ENCODE peak calls at places on chromosomes 13 and 19, in ten cellular contexts. L, W, O, N, Z, T, H, U, X and J are unnamed samples.
A peak's percentile ranks its signal among the peaks of the same experiment; 100 is the strongest.

GRCh38 chr19:44587863-44588752 is 25.3 kb upstream of the IGSF23 start:
- DNase-seq in L (peak; percentile 81), W (no peak), O (no peak), N (no peak), Z (peak; percentile 82), T (peak; percentile 55), H (no peak), U (peak; percentile 93), X (no peak), J (peak; percentile 77)

GRCh38 chr19:31066385-31066784 is 282.9 kb downstream of the TSHZ3 start:
- DNase-seq in L (peak; percentile 92), W (no peak), O (no peak), N (no peak), Z (no peak), T (peak; percentile 28), H (no peak), U (peak; percentile 66), X (no peak), J (no peak)

GRCh38 chr19:11324079-11324661 is 15.3 kb downstream of the RAB3D start:
- DNase-seq in L (peak; percentile 94), W (no peak), O (peak; percentile 65), N (peak; percentile 46), Z (peak; percentile 100), T (peak; percentile 81), H (peak; percentile 71), U (peak; percentile 88), X (no peak), J (peak; percentile 70)

GRCh38 chr19:43678512-43678911 is 8.5 kb upstream of the PLAUR start:
- DNase-seq in L (no peak), W (no peak), O (no peak), N (no peak), Z (no peak), T (no peak), H (no peak), U (no peak), X (no peak), J (no peak)

GRCh38 chr19:8004723-8005513 is 523 bp downstream of the ELAVL1 start:
- DNase-seq in L (no peak), W (peak; percentile 9), O (no peak), N (no peak), Z (peak; percentile 58), T (peak; percentile 59), H (no peak), U (peak; percentile 12), X (no peak), J (peak; percentile 11)

GRCh38 chr13:94177041-94177440 is 302.4 kb downstream of the DCT start:
- DNase-seq in L (no peak), W (no peak), O (no peak), N (no peak), Z (no peak), T (no peak), H (no peak), U (no peak), X (no peak), J (no peak)

GRCh38 chr19:17933414-17934129 is 757 bp downstream of the CCDC124 start:
- DNase-seq in L (peak; percentile 67), W (no peak), O (no peak), N (no peak), Z (no peak), T (peak; percentile 23), H (no peak), U (no peak), X (no peak), J (no peak)

GRCh38 chr13:36297259-36297599 is 385 bp downstream of the CCDC169 start:
- DNase-seq in L (peak; percentile 28), W (no peak), O (no peak), N (no peak), Z (peak; percentile 59), T (no peak), H (no peak), U (peak; percentile 48), X (no peak), J (no peak)

GRCh38 chr19:47005873-47006272 is 13.8 kb upstream of the NPAS1 start:
- DNase-seq in L (no peak), W (no peak), O (no peak), N (no peak), Z (peak; percentile 73), T (no peak), H (no peak), U (no peak), X (no peak), J (no peak)

GRCh38 chr13:30572859-30573275 is 44.9 kb upstream of the USPL1 start:
- DNase-seq in L (peak; percentile 23), W (no peak), O (peak; percentile 17), N (no peak), Z (peak; percentile 75), T (peak; percentile 34), H (peak; percentile 28), U (peak; percentile 80), X (no peak), J (peak; percentile 77)

GRCh38 chr13:109243311-109243951 is 543.0 kb downstream of the IRS2 start:
- DNase-seq in L (peak; percentile 80), W (no peak), O (peak; percentile 18), N (no peak), Z (no peak), T (peak; percentile 31), H (no peak), U (peak; percentile 94), X (no peak), J (peak; percentile 78)

GRCh38 chr13:45695198-45695730 is 6.9 kb upstream of the CBY2 start:
- DNase-seq in L (no peak), W (no peak), O (no peak), N (no peak), Z (peak; percentile 81), T (no peak), H (peak; percentile 68), U (no peak), X (no peak), J (no peak)

GRCh38 chr19:6041991-6042421 is 64.1 kb upstream of the RANBP3 start:
- DNase-seq in L (no peak), W (no peak), O (no peak), N (no peak), Z (no peak), T (no peak), H (no peak), U (no peak), X (no peak), J (no peak)

GRCh38 chr19:46180701-46181385 is 32.8 kb downstream of the IGFL2 start:
- DNase-seq in L (peak; percentile 63), W (no peak), O (no peak), N (no peak), Z (no peak), T (no peak), H (no peak), U (peak; percentile 72), X (no peak), J (peak; percentile 20)

DNA sequence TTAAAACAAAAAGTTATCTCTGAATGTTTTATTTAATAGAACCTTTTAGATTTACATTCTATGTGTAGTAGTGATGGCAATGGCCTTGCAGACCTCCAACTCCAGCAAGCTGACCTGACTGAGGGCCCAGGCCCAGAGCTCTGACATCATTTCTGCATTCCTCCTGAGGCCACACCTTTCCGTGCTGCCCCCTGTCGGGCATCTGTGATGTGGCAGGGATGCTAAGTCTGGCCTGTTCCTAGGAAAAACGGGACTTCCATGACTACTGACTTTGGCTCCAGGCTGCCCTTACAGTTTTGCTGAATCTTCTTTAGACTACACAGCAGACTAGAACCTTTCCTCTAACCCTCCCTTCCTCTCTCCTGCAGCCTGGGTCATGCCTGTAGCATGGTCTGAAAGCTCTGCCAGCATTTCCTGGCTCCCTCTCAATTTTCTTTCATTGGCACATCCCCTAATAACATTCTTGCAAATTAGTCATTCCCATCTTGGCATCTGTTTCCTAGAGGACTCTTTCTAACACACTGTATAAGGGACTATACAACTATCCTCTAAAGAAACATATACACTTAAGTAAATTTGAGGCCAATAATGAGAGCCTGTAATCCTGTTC is 249.0 kb downstream of the GPC5 start:
- DNase-seq in L (peak; percentile 21), W (peak; percentile 14), O (peak; percentile 10), N (no peak), Z (peak; percentile 34), T (peak; percentile 13), H (no peak), U (peak; percentile 56), X (no peak), J (no peak)
- TF ChIP-seq CTCF in L (peak; percentile 26), W (peak; percentile 58), O (no peak), N (no peak), Z (peak; percentile 79), T (peak; percentile 44), H (peak; percentile 45), U (peak; percentile 61), X (no peak), J (peak; percentile 17)

GRCh38 chr13:41196620-41197019 is 2.3 kb upstream of the KBTBD7 start:
- DNase-seq in L (no peak), W (no peak), O (no peak), N (no peak), Z (peak; percentile 48), T (no peak), H (no peak), U (no peak), X (no peak), J (no peak)
- TF ChIP-seq CTCF in L (peak; percentile 18), W (peak; percentile 18), O (no peak), N (no peak), Z (peak; percentile 47), T (no peak), H (peak; percentile 35), U (peak; percentile 36), X (peak; percentile 30), J (no peak)

GRCh38 chr13:111068009-111068350 is 47.1 kb upstream of the ARHGEF7 start:
- DNase-seq in L (no peak), W (no peak), O (no peak), N (no peak), Z (no peak), T (no peak), H (no peak), U (no peak), X (no peak), J (no peak)
- TF ChIP-seq CTCF in L (peak; percentile 68), W (peak; percentile 38), O (no peak), N (no peak), Z (no peak), T (no peak), H (no peak), U (no peak), X (no peak), J (no peak)

GRCh38 chr19:2275588-2276428 is 6.2 kb downstream of the PEAK3 start:
- DNase-seq in L (no peak), W (no peak), O (no peak), N (no peak), Z (no peak), T (no peak), H (no peak), U (no peak), X (no peak), J (no peak)

GRCh38 chr19:2276429-2276989 is 5.5 kb downstream of the PEAK3 start:
- DNase-seq in L (no peak), W (no peak), O (no peak), N (no peak), Z (no peak), T (no peak), H (no peak), U (no peak), X (no peak), J (no peak)

GRCh38 chr19:2274185-2274711 is 7.7 kb downstream of the PEAK3 start:
- DNase-seq in L (no peak), W (no peak), O (no peak), N (no peak), Z (no peak), T (no peak), H (no peak), U (no peak), X (no peak), J (no peak)

GRCh38 chr19:2273356-2274184 is 8.4 kb downstream of the PEAK3 start:
- DNase-seq in L (peak; percentile 82), W (peak; percentile 94), O (peak; percentile 81), N (peak; percentile 61), Z (peak; percentile 92), T (peak; percentile 85), H (peak; percentile 65), U (peak; percentile 54), X (peak; percentile 71), J (peak; percentile 51)

GRCh38 chr19:2274937-2275535 is 6.9 kb downstream of the PEAK3 start:
- DNase-seq in L (peak; percentile 48), W (peak; percentile 66), O (peak; percentile 66), N (no peak), Z (peak; percentile 73), T (peak; percentile 78), H (no peak), U (peak; percentile 53), X (peak; percentile 42), J (peak; percentile 60)
- TF ChIP-seq CTCF in L (peak; percentile 32), W (peak; percentile 72), O (peak; percentile 47), N (no peak), Z (peak; percentile 17), T (peak; percentile 50), H (peak; percentile 67), U (peak; percentile 60), X (peak; percentile 47), J (peak; percentile 43)